ENCODE peak calls at places on chromosomes 1 and 21, in ten cellular contexts. One of them, this sample, is unnamed.

GRCh38 chr1:47643506-47644215 is 205.8 kb downstream of the FOXD2 start:
- DNase-seq in thoracic aorta: no peak
- DNase-seq in lung: no peak
- DNase-seq in GM23338: no peak
- DNase-seq in A549: no peak
- DNase-seq in psoas muscle: no peak
- DNase-seq in upper lobe of right lung: no peak
- DNase-seq in stomach: no peak
- DNase-seq in left lung: no peak
- DNase-seq in HCT116: no peak
- DNase-seq in this sample: no peak

GRCh38 chr1:173093721-173094450 is 43.1 kb upstream of the TNFSF18 start:
- DNase-seq in thoracic aorta: no peak
- DNase-seq in lung: no peak
- DNase-seq in GM23338: no peak
- DNase-seq in A549: no peak
- DNase-seq in psoas muscle: no peak
- DNase-seq in upper lobe of right lung: no peak
- DNase-seq in stomach: no peak
- DNase-seq in left lung: no peak
- DNase-seq in HCT116: no peak
- DNase-seq in this sample: no peak

GRCh38 chr1:212161231-212161781 is 123.9 kb upstream of the PPP2R5A start:
- DNase-seq in thoracic aorta: no peak
- DNase-seq in lung: no peak
- DNase-seq in GM23338: no peak
- DNase-seq in A549: no peak
- DNase-seq in psoas muscle: no peak
- DNase-seq in upper lobe of right lung: no peak
- DNase-seq in stomach: no peak
- DNase-seq in left lung: no peak
- DNase-seq in HCT116: peak; percentile 13
- DNase-seq in this sample: no peak

GRCh38 chr21:16420086-16420724 is 690.4 kb downstream of the USP25 start:
- DNase-seq in thoracic aorta: no peak
- DNase-seq in lung: peak; percentile 45
- DNase-seq in GM23338: no peak
- DNase-seq in A549: peak; percentile 32
- DNase-seq in psoas muscle: peak; percentile 61
- DNase-seq in upper lobe of right lung: no peak
- DNase-seq in stomach: peak; percentile 42
- DNase-seq in left lung: no peak
- DNase-seq in HCT116: no peak
- DNase-seq in this sample: no peak

GRCh38 chr1:228979325-228979699 is 244.0 kb downstream of the RHOU start:
- DNase-seq in thoracic aorta: no peak
- DNase-seq in lung: no peak
- DNase-seq in GM23338: no peak
- DNase-seq in A549: no peak
- DNase-seq in psoas muscle: no peak
- DNase-seq in upper lobe of right lung: no peak
- DNase-seq in stomach: no peak
- DNase-seq in left lung: no peak
- DNase-seq in HCT116: no peak
- DNase-seq in this sample: peak; percentile 52

GRCh38 chr1:177355575-177355974 is 184.8 kb downstream of the BRINP2 start:
- DNase-seq in thoracic aorta: no peak
- DNase-seq in lung: no peak
- DNase-seq in GM23338: peak; percentile 53
- DNase-seq in A549: peak; percentile 13
- DNase-seq in psoas muscle: no peak
- DNase-seq in upper lobe of right lung: no peak
- DNase-seq in stomach: peak; percentile 27
- DNase-seq in left lung: no peak
- DNase-seq in HCT116: no peak
- DNase-seq in this sample: no peak

GRCh38 chr1:11355594-11356467 is 82.8 kb downstream of the UBIAD1 start:
- DNase-seq in thoracic aorta: no peak
- DNase-seq in lung: no peak
- DNase-seq in GM23338: peak; percentile 94
- DNase-seq in A549: no peak
- DNase-seq in psoas muscle: no peak
- DNase-seq in upper lobe of right lung: no peak
- DNase-seq in stomach: no peak
- DNase-seq in left lung: no peak
- DNase-seq in HCT116: no peak
- DNase-seq in this sample: no peak

GRCh38 chr1:8315573-8316475 is 2.1 kb upstream of the SLC45A1 start:
- DNase-seq in thoracic aorta: no peak
- DNase-seq in lung: no peak
- DNase-seq in GM23338: peak; percentile 78
- DNase-seq in A549: peak; percentile 29
- DNase-seq in psoas muscle: no peak
- DNase-seq in upper lobe of right lung: no peak
- DNase-seq in stomach: no peak
- DNase-seq in left lung: no peak
- DNase-seq in HCT116: no peak
- DNase-seq in this sample: no peak

GRCh38 chr1:172429324-172430127 is 9.0 kb downstream of the C1orf105 start:
- DNase-seq in thoracic aorta: no peak
- DNase-seq in lung: no peak
- DNase-seq in GM23338: peak; percentile 81
- DNase-seq in A549: peak; percentile 82
- DNase-seq in psoas muscle: no peak
- DNase-seq in upper lobe of right lung: no peak
- DNase-seq in stomach: peak; percentile 36
- DNase-seq in left lung: no peak
- DNase-seq in HCT116: peak; percentile 63
- DNase-seq in this sample: no peak

GRCh38 chr21:33069994-33070811 is at the start of gene OLIG1:
- DNase-seq in thoracic aorta: no peak
- DNase-seq in lung: peak; percentile 54
- DNase-seq in GM23338: peak; percentile 90
- DNase-seq in A549: peak; percentile 55
- DNase-seq in psoas muscle: peak; percentile 67
- DNase-seq in upper lobe of right lung: peak; percentile 81
- DNase-seq in stomach: peak; percentile 35
- DNase-seq in left lung: peak; percentile 94
- DNase-seq in HCT116: no peak
- DNase-seq in this sample: no peak

GRCh38 chr1:225511828-225512381 is 84.1 kb upstream of the LBR start:
- DNase-seq in thoracic aorta: no peak
- DNase-seq in lung: no peak
- DNase-seq in GM23338: no peak
- DNase-seq in A549: peak; percentile 30
- DNase-seq in psoas muscle: no peak
- DNase-seq in upper lobe of right lung: no peak
- DNase-seq in stomach: no peak
- DNase-seq in left lung: no peak
- DNase-seq in HCT116: no peak
- DNase-seq in this sample: no peak

GRCh38 chr1:98059616-98060015 is 138.8 kb upstream of the DPYD start:
- DNase-seq in thoracic aorta: no peak
- DNase-seq in lung: no peak
- DNase-seq in GM23338: no peak
- DNase-seq in A549: no peak
- DNase-seq in psoas muscle: no peak
- DNase-seq in upper lobe of right lung: no peak
- DNase-seq in stomach: no peak
- DNase-seq in left lung: no peak
- DNase-seq in HCT116: no peak
- DNase-seq in this sample: no peak

GRCh38 chr21:14115646-14116045 is 95.1 kb downstream of the LIPI start:
- DNase-seq in thoracic aorta: no peak
- DNase-seq in lung: no peak
- DNase-seq in GM23338: no peak
- DNase-seq in A549: no peak
- DNase-seq in psoas muscle: no peak
- DNase-seq in upper lobe of right lung: no peak
- DNase-seq in stomach: no peak
- DNase-seq in left lung: no peak
- DNase-seq in HCT116: no peak
- DNase-seq in this sample: no peak

DNA sequence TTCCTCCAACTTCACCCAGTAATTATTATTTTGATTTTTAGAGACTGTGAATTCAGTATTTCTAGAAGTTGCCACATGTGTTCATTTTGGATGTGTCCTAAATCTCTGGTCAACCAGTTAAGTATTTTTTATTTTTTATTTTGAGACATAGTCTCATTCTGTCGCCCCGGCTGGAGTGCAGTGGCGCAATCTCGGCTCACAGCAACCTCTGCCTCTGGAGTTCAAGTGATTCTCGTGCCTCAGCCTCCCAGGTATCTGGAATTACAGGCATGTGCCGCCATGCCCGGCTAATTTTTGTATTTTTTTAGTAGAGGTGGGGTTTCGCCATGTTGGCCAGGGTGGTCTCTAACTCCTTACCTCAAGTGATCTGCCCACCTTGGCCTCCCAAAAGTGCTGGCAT is 8.0 kb downstream of the MACF1 start:
- DNase-seq in thoracic aorta: no peak
- DNase-seq in lung: no peak
- DNase-seq in GM23338: no peak
- DNase-seq in A549: no peak
- DNase-seq in psoas muscle: no peak
- DNase-seq in upper lobe of right lung: no peak
- DNase-seq in stomach: no peak
- DNase-seq in left lung: no peak
- DNase-seq in HCT116: no peak
- DNase-seq in this sample: no peak
- H3K27ac ChIP-seq in thoracic aorta: peak overlapping the region; percentile 82
- H3K27ac ChIP-seq in lung: peak overlapping the region; percentile 47
- H3K27ac ChIP-seq in GM23338: peak overlapping the region; percentile 53
- H3K27ac ChIP-seq in A549: peak overlapping the region; percentile 37
- H3K27ac ChIP-seq in psoas muscle: no peak overlapping the region
- H3K27ac ChIP-seq in upper lobe of right lung: peak overlapping the region; percentile 1
- H3K27ac ChIP-seq in stomach: no peak overlapping the region
- H3K27ac ChIP-seq in left lung: no peak overlapping the region
- H3K27ac ChIP-seq in HCT116: no peak overlapping the region
- H3K27ac ChIP-seq in this sample: no peak overlapping the region

DNA sequence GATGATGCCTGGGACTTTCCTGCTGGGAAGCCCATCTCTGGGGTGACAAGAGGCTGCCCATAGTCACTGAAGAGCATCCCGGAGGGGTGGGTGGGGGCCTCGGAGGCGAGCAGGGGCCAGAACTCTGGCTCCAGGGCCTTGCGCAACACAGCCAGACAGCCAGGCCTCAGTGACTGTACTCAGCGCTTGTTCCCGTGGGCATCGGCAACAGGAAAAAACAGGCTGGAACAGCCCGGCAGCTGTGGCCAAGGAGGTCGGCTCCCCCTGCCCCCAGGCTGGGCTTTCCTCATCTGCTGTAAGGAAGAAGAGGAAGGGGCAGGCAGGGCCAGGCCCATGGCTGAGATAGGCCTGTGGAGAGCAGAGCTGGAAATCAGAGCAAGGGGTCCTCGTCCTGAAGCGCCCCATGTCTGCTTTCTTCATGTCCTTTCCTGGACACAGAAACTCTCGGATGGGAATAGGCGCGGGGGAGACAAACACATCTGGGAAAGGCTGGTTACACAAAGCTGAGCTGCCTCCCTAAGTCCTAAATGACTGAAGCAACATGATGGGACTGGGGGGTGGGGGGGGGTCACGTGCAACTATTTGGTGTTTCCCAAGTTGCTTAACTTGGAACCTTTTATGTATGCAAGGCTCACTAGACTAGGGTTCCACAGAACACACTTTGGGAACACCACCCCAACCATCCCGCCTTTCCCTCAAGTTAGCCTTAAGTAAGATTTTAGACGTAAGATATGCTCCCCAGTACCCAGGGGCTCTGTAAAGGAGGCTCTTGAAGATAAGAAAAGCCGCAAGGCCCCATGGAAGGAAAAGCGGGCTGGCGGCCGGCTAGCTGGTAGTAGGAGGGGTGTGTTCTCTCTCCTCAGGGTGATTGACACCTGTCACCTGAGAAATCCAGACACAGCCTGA is 30.7 kb downstream of the HSPG2 start:
- DNase-seq in thoracic aorta: peak; percentile 76
- DNase-seq in lung: no peak
- DNase-seq in GM23338: no peak
- DNase-seq in A549: no peak
- DNase-seq in psoas muscle: peak; percentile 94
- DNase-seq in upper lobe of right lung: peak; percentile 72
- DNase-seq in stomach: no peak
- DNase-seq in left lung: no peak
- DNase-seq in HCT116: no peak
- DNase-seq in this sample: peak; percentile 94
- H3K4me1 ChIP-seq in thoracic aorta: peaks cover 99% of the 10 kb centered on the region
- H3K4me1 ChIP-seq in lung: peaks cover 26% of the 10 kb centered on the region
- H3K4me1 ChIP-seq in GM23338: peaks cover 13% of the 10 kb centered on the region
- H3K4me1 ChIP-seq in A549: peaks cover 34% of the 10 kb centered on the region
- H3K4me1 ChIP-seq in psoas muscle: peaks cover 76% of the 10 kb centered on the region
- H3K4me1 ChIP-seq in upper lobe of right lung: peaks cover 94% of the 10 kb centered on the region
- H3K4me1 ChIP-seq in stomach: peaks cover 99% of the 10 kb centered on the region
- H3K4me1 ChIP-seq in left lung: peaks cover 80% of the 10 kb centered on the region
- H3K4me1 ChIP-seq in HCT116: no peaks in the 10 kb centered on the region
- H3K4me1 ChIP-seq in this sample: peaks cover 100% of the 10 kb centered on the region

DNA sequence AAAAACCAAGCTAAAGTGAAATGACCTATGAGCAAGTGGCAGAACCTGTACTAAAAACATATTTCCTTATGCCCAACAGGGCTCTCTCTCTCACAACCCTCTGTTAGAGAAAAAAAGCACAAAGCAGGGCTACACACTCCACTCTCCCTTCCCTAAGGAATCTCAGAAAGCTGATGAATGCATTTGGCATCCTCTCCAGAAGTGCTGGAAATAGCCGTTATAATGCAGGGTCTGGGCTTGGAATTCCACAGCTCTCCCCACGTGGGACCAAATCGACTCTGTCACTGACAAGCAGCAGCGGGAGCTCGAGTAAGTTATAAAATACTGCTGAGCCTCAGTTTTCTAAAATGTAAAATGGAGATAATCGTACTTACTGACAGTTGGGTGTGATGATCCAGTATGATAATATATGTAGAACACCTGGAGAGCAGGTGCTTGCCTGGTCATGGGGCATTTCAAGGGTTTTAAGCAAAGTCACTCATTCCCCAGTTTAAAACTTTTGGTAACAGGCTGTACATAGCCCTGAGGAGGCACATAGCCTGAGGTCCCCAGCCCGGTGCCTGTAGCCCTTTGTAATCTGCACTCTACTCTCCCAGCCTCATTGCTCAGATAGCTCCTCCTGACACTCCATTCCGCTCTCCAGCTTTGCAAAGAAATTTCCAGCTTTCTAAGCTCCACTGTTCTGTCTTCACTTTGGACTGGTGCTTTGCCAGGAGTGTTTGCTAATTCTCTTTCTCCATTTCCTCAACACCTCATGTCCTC is 175.6 kb upstream of the DAB1 start:
- DNase-seq in thoracic aorta: no peak
- DNase-seq in lung: no peak
- DNase-seq in GM23338: peak; percentile 70
- DNase-seq in A549: no peak
- DNase-seq in psoas muscle: no peak
- DNase-seq in upper lobe of right lung: no peak
- DNase-seq in stomach: no peak
- DNase-seq in left lung: no peak
- DNase-seq in HCT116: no peak
- DNase-seq in this sample: no peak
- H3K27ac ChIP-seq in thoracic aorta: no peak overlapping the region
- H3K27ac ChIP-seq in lung: no peak overlapping the region
- H3K27ac ChIP-seq in GM23338: peak overlapping the region; percentile 83
- H3K27ac ChIP-seq in A549: no peak overlapping the region
- H3K27ac ChIP-seq in psoas muscle: no peak overlapping the region
- H3K27ac ChIP-seq in upper lobe of right lung: no peak overlapping the region
- H3K27ac ChIP-seq in stomach: no peak overlapping the region
- H3K27ac ChIP-seq in left lung: no peak overlapping the region
- H3K27ac ChIP-seq in HCT116: no peak overlapping the region
- H3K27ac ChIP-seq in this sample: no peak overlapping the region

GRCh38 chr1:174874337-174875053 is 125.3 kb upstream of the CACYBP start:
- DNase-seq in thoracic aorta: no peak
- DNase-seq in lung: peak; percentile 36
- DNase-seq in GM23338: peak; percentile 90
- DNase-seq in A549: no peak
- DNase-seq in psoas muscle: no peak
- DNase-seq in upper lobe of right lung: no peak
- DNase-seq in stomach: peak; percentile 52
- DNase-seq in left lung: no peak
- DNase-seq in HCT116: no peak
- DNase-seq in this sample: no peak
- H3K4me1 ChIP-seq in thoracic aorta: no peaks in the 10 kb centered on the region
- H3K4me1 ChIP-seq in lung: no peaks in the 10 kb centered on the region
- H3K4me1 ChIP-seq in GM23338: peaks cover 40% of the 10 kb centered on the region
- H3K4me1 ChIP-seq in A549: no peaks in the 10 kb centered on the region
- H3K4me1 ChIP-seq in psoas muscle: no peaks in the 10 kb centered on the region
- H3K4me1 ChIP-seq in upper lobe of right lung: no peaks in the 10 kb centered on the region
- H3K4me1 ChIP-seq in stomach: peaks cover 22% of the 10 kb centered on the region
- H3K4me1 ChIP-seq in left lung: peaks cover 10% of the 10 kb centered on the region
- H3K4me1 ChIP-seq in HCT116: no peaks in the 10 kb centered on the region
- H3K4me1 ChIP-seq in this sample: peaks cover 4% of the 10 kb centered on the region